ENCODE peak calls at places on chromosome 20, in ten cellular contexts. B, U, Z, J, I, G, F, N, C and A are unnamed samples.

GRCh38 chr20:62427172-62428007 is at the start of gene RBBP8NL:
- DNase-seq in F (peak), J (no peak), B (no peak), N (no peak), C (no peak), G (no peak), Z (peak), U (no peak), I (peak), A (no peak)

GRCh38 chr20:38723982-38724602 is at the start of gene SLC32A1:
- DNase-seq in F (no peak), C (no peak), B (no peak), Z (no peak), J (no peak), G (no peak), I (no peak), N (peak), U (no peak), A (no peak)

GRCh38 chr20:45993197-45993951 is 15.3 kb upstream of the MMP9 start:
- DNase-seq in J (no peak), U (peak), C (no peak), N (no peak), G (no peak), I (peak), F (peak), B (no peak), Z (peak), A (no peak)

GRCh38 chr20:49320460-49320859 is 42.6 kb upstream of the ZNFX1 start:
- DNase-seq in I (no peak), G (no peak), C (peak), Z (peak), U (peak), F (peak), N (peak), B (no peak), J (no peak), A (no peak)

GRCh38 chr20:3808141-3808479 is 12.0 kb downstream of the CDC25B start:
- DNase-seq in I (peak), B (peak), U (no peak), J (no peak), C (peak), N (no peak), Z (no peak), G (no peak), F (peak), A (no peak)

GRCh38 chr20:10605547-10606195 is 68.1 kb downstream of the JAG1 start:
- DNase-seq in Z (no peak), N (no peak), I (no peak), C (no peak), G (no peak), J (no peak), F (no peak), U (no peak), B (no peak), A (no peak)

GRCh38 chr20:33423141-33423834 is 20.3 kb downstream of the SNTA1 start:
- DNase-seq in C (no peak), Z (no peak), U (peak), N (no peak), B (peak), I (no peak), J (no peak), F (no peak), G (no peak), A (no peak)

GRCh38 chr20:32877507-32877906 is 18.8 kb downstream of the EFCAB8 start:
- DNase-seq in J (no peak), Z (no peak), N (no peak), G (no peak), I (no peak), U (no peak), C (no peak), B (no peak), F (no peak), A (no peak)

GRCh38 chr20:44886276-44886671 is 769 bp downstream of the YWHAB start:
- DNase-seq in C (peak), G (no peak), Z (no peak), N (no peak), I (no peak), U (no peak), B (no peak), F (peak), J (no peak), A (no peak)

GRCh38 chr20:49916146-49917002 is 1.0 kb upstream of the SPATA2 start:
- DNase-seq in G (no peak), C (peak), J (no peak), N (no peak), I (peak), U (no peak), B (no peak), F (peak), Z (peak), A (no peak)

GRCh38 chr20:25252686-25253421 is 5.0 kb downstream of the PYGB start:
- DNase-seq in F (no peak), J (no peak), I (no peak), B (no peak), N (no peak), Z (peak), U (no peak), C (no peak), G (no peak), A (no peak)

GRCh38 chr20:38726849-38727601 is 2.7 kb downstream of the SLC32A1 start:
- DNase-seq in N (peak), G (peak), F (no peak), J (no peak), Z (no peak), U (no peak), I (no peak), B (no peak), C (peak), A (peak)

GRCh38 chr20:37552415-37552814 is 24.7 kb upstream of the BLCAP start:
- DNase-seq in C (peak), U (peak), N (no peak), G (no peak), F (peak), I (no peak), B (no peak), J (no peak), Z (no peak), A (no peak)

GRCh38 chr20:64023278-64024140 is 12.5 kb upstream of the C20orf204 start:
- DNase-seq in C (no peak), J (no peak), G (no peak), I (no peak), U (no peak), B (no peak), N (no peak), F (no peak), Z (no peak), A (no peak)

GRCh38 chr20:57695012-57695411 is 14.8 kb downstream of the PMEPA1 start:
- DNase-seq in C (no peak), J (no peak), B (no peak), Z (no peak), U (no peak), F (peak), G (no peak), N (no peak), I (no peak), A (peak)

GRCh38 chr20:48295966-48296421 is 510.7 kb upstream of the SULF2 start:
- DNase-seq in U (peak), J (no peak), C (peak), F (no peak), G (no peak), I (no peak), Z (no peak), N (peak), B (no peak), A (no peak)

GRCh38 chr20:20864346-20865096 is 152.1 kb upstream of the RALGAPA2 start:
- DNase-seq in I (no peak), N (peak), B (no peak), F (peak), Z (peak), J (no peak), U (no peak), G (no peak), C (no peak), A (no peak)

GRCh38 chr20:36645998-36646397 is at the start of gene SLA2:
- DNase-seq in G (peak), B (no peak), F (no peak), Z (no peak), J (no peak), I (no peak), N (no peak), U (no peak), C (peak), A (peak)

GRCh38 chr20:44810391-44811149 is at the start of gene RIMS4:
- DNase-seq in F (no peak), B (no peak), G (no peak), Z (peak), I (no peak), N (peak), C (no peak), U (no peak), J (no peak), A (no peak)

GRCh38 chr20:63149531-63150207 is 66.3 kb downstream of the YTHDF1 start:
- DNase-seq in B (no peak), I (no peak), F (no peak), Z (no peak), J (no peak), C (no peak), G (no peak), U (no peak), N (no peak), A (no peak)

GRCh38 chr20:22264917-22265316 is 319.5 kb downstream of the FOXA2 start:
- DNase-seq in F (no peak), U (no peak), Z (no peak), C (no peak), G (no peak), I (no peak), B (no peak), J (no peak), N (no peak), A (no peak)

GRCh38 chr20:59802471-59803221 is 130.8 kb downstream of the SYCP2 start:
- DNase-seq in F (no peak), N (no peak), Z (no peak), B (peak), C (no peak), I (peak), U (no peak), J (no peak), G (no peak), A (no peak)

GRCh38 chr20:45011108-45011526 is 44.8 kb downstream of the STK4 start:
- DNase-seq in N (peak), B (no peak), G (no peak), Z (peak), F (peak), J (no peak), I (no peak), C (peak), U (peak), A (peak)

GRCh38 chr20:24917797-24918578 is 31.1 kb upstream of the CST7 start:
- DNase-seq in Z (peak), C (peak), I (peak), G (no peak), J (peak), U (peak), B (peak), F (peak), N (peak), A (peak)

GRCh38 chr20:24771651-24772061 is 177.4 kb upstream of the CST7 start:
- DNase-seq in N (no peak), I (peak), C (no peak), J (no peak), Z (no peak), B (peak), F (no peak), U (no peak), G (no peak), A (no peak)

GRCh38 chr20:21702553-21703467 is 2.7 kb upstream of the PAX1 start:
- DNase-seq in G (no peak), U (peak), J (no peak), B (no peak), C (peak), I (no peak), N (peak), Z (no peak), F (peak), A (no peak)

GRCh38 chr20:44089987-44090674 is 96.9 kb downstream of the JPH2 start:
- DNase-seq in F (peak), I (no peak), J (no peak), G (no peak), U (peak), C (peak), Z (peak), N (no peak), B (no peak), A (no peak)

GRCh38 chr20:23207826-23208555 is 121.9 kb upstream of the CD93 start:
- DNase-seq in Z (no peak), J (no peak), U (no peak), C (no peak), F (no peak), N (no peak), B (no peak), G (no peak), I (no peak), A (no peak)

GRCh38 chr20:43798591-43799149 is 71.9 kb upstream of the GTSF1L start:
- DNase-seq in G (no peak), C (no peak), I (no peak), Z (no peak), F (no peak), J (no peak), N (peak), B (no peak), U (no peak), A (no peak)